ENCODE peak calls at places on chromosomes 11 and 22, in seven cellular contexts. One of them, this sample, is unnamed.

GRCh38 chr11:45209904-45210699 is 63.7 kb downstream of the PRDM11 start:
- DNase-seq in hippocampal formation: peak
- DNase-seq in stimulated activated CD8-positive, alpha-beta memory T cell treated with anti-CD3 and anti-CD28 coated beads, Interleukin-2, amount 100 ng/mL, for 1 hour: no peak
- DNase-seq in activated effector memory CD4-positive, alpha-beta T cell treated with Interleukin-2 at 50 U/mL for 16 hours: no peak
- DNase-seq in activated naive CD4-positive, alpha-beta T cell treated with Interleukin-2 at 50 U/mL for 16 hours: no peak
- DNase-seq in activated T-helper 1 cell treated with anti-CD3 and anti-CD28 coated beads, Interleukin-12 subunit alpha, Interleukin-12 subunit beta, Interleukin-2, Interleukin-4 antibody, amounts not matched to agents 30 ng/mL and 10 ng/mL and 1 ng/mL, durations not matched to agents 14 hours and 24 hours and 36 hours: no peak
- DNase-seq in AG08396: peak
- DNase-seq in this sample: no peak

GRCh38 chr11:76240666-76241065 is 34.4 kb upstream of the WNT11 start:
- DNase-seq in hippocampal formation: no peak
- DNase-seq in stimulated activated CD8-positive, alpha-beta memory T cell treated with anti-CD3 and anti-CD28 coated beads, Interleukin-2, amount 100 ng/mL, for 1 hour: no peak
- DNase-seq in activated effector memory CD4-positive, alpha-beta T cell treated with Interleukin-2 at 50 U/mL for 16 hours: no peak
- DNase-seq in activated naive CD4-positive, alpha-beta T cell treated with Interleukin-2 at 50 U/mL for 16 hours: no peak
- DNase-seq in activated T-helper 1 cell treated with anti-CD3 and anti-CD28 coated beads, Interleukin-12 subunit alpha, Interleukin-12 subunit beta, Interleukin-2, Interleukin-4 antibody, amounts not matched to agents 30 ng/mL and 10 ng/mL and 1 ng/mL, durations not matched to agents 14 hours and 24 hours and 36 hours: no peak
- DNase-seq in AG08396: no peak
- DNase-seq in this sample: no peak

GRCh38 chr11:72578991-72579815 is 95.0 kb downstream of the PDE2A start:
- DNase-seq in hippocampal formation: no peak
- DNase-seq in stimulated activated CD8-positive, alpha-beta memory T cell treated with anti-CD3 and anti-CD28 coated beads, Interleukin-2, amount 100 ng/mL, for 1 hour: no peak
- DNase-seq in activated effector memory CD4-positive, alpha-beta T cell treated with Interleukin-2 at 50 U/mL for 16 hours: no peak
- DNase-seq in activated naive CD4-positive, alpha-beta T cell treated with Interleukin-2 at 50 U/mL for 16 hours: no peak
- DNase-seq in activated T-helper 1 cell treated with anti-CD3 and anti-CD28 coated beads, Interleukin-12 subunit alpha, Interleukin-12 subunit beta, Interleukin-2, Interleukin-4 antibody, amounts not matched to agents 30 ng/mL and 10 ng/mL and 1 ng/mL, durations not matched to agents 14 hours and 24 hours and 36 hours: no peak
- DNase-seq in AG08396: no peak
- DNase-seq in this sample: no peak

GRCh38 chr22:23504522-23504921 is 75.6 kb downstream of the IGLL1 start:
- DNase-seq in hippocampal formation: no peak
- DNase-seq in stimulated activated CD8-positive, alpha-beta memory T cell treated with anti-CD3 and anti-CD28 coated beads, Interleukin-2, amount 100 ng/mL, for 1 hour: no peak
- DNase-seq in activated effector memory CD4-positive, alpha-beta T cell treated with Interleukin-2 at 50 U/mL for 16 hours: no peak
- DNase-seq in activated naive CD4-positive, alpha-beta T cell treated with Interleukin-2 at 50 U/mL for 16 hours: no peak
- DNase-seq in activated T-helper 1 cell treated with anti-CD3 and anti-CD28 coated beads, Interleukin-12 subunit alpha, Interleukin-12 subunit beta, Interleukin-2, Interleukin-4 antibody, amounts not matched to agents 30 ng/mL and 10 ng/mL and 1 ng/mL, durations not matched to agents 14 hours and 24 hours and 36 hours: no peak
- DNase-seq in AG08396: no peak
- DNase-seq in this sample: no peak

GRCh38 chr11:125923012-125923579 is 18.8 kb downstream of the DDX25 start:
- DNase-seq in hippocampal formation: peak
- DNase-seq in stimulated activated CD8-positive, alpha-beta memory T cell treated with anti-CD3 and anti-CD28 coated beads, Interleukin-2, amount 100 ng/mL, for 1 hour: peak
- DNase-seq in activated effector memory CD4-positive, alpha-beta T cell treated with Interleukin-2 at 50 U/mL for 16 hours: peak
- DNase-seq in activated naive CD4-positive, alpha-beta T cell treated with Interleukin-2 at 50 U/mL for 16 hours: peak
- DNase-seq in activated T-helper 1 cell treated with anti-CD3 and anti-CD28 coated beads, Interleukin-12 subunit alpha, Interleukin-12 subunit beta, Interleukin-2, Interleukin-4 antibody, amounts not matched to agents 30 ng/mL and 10 ng/mL and 1 ng/mL, durations not matched to agents 14 hours and 24 hours and 36 hours: peak
- DNase-seq in AG08396: peak
- DNase-seq in this sample: peak

GRCh38 chr11:73258104-73258684 is 13.9 kb upstream of the P2RY6 start:
- DNase-seq in hippocampal formation: no peak
- DNase-seq in stimulated activated CD8-positive, alpha-beta memory T cell treated with anti-CD3 and anti-CD28 coated beads, Interleukin-2, amount 100 ng/mL, for 1 hour: no peak
- DNase-seq in activated effector memory CD4-positive, alpha-beta T cell treated with Interleukin-2 at 50 U/mL for 16 hours: no peak
- DNase-seq in activated naive CD4-positive, alpha-beta T cell treated with Interleukin-2 at 50 U/mL for 16 hours: no peak
- DNase-seq in activated T-helper 1 cell treated with anti-CD3 and anti-CD28 coated beads, Interleukin-12 subunit alpha, Interleukin-12 subunit beta, Interleukin-2, Interleukin-4 antibody, amounts not matched to agents 30 ng/mL and 10 ng/mL and 1 ng/mL, durations not matched to agents 14 hours and 24 hours and 36 hours: no peak
- DNase-seq in AG08396: no peak
- DNase-seq in this sample: no peak

GRCh38 chr11:119121811-119122124 is 388 bp downstream of the HINFP start:
- DNase-seq in hippocampal formation: no peak
- DNase-seq in stimulated activated CD8-positive, alpha-beta memory T cell treated with anti-CD3 and anti-CD28 coated beads, Interleukin-2, amount 100 ng/mL, for 1 hour: no peak
- DNase-seq in activated effector memory CD4-positive, alpha-beta T cell treated with Interleukin-2 at 50 U/mL for 16 hours: no peak
- DNase-seq in activated naive CD4-positive, alpha-beta T cell treated with Interleukin-2 at 50 U/mL for 16 hours: no peak
- DNase-seq in activated T-helper 1 cell treated with anti-CD3 and anti-CD28 coated beads, Interleukin-12 subunit alpha, Interleukin-12 subunit beta, Interleukin-2, Interleukin-4 antibody, amounts not matched to agents 30 ng/mL and 10 ng/mL and 1 ng/mL, durations not matched to agents 14 hours and 24 hours and 36 hours: no peak
- DNase-seq in AG08396: no peak
- DNase-seq in this sample: no peak

GRCh38 chr11:111949519-111950426 is 12.6 kb downstream of the DIXDC1 start:
- DNase-seq in hippocampal formation: no peak
- DNase-seq in stimulated activated CD8-positive, alpha-beta memory T cell treated with anti-CD3 and anti-CD28 coated beads, Interleukin-2, amount 100 ng/mL, for 1 hour: no peak
- DNase-seq in activated effector memory CD4-positive, alpha-beta T cell treated with Interleukin-2 at 50 U/mL for 16 hours: no peak
- DNase-seq in activated naive CD4-positive, alpha-beta T cell treated with Interleukin-2 at 50 U/mL for 16 hours: no peak
- DNase-seq in activated T-helper 1 cell treated with anti-CD3 and anti-CD28 coated beads, Interleukin-12 subunit alpha, Interleukin-12 subunit beta, Interleukin-2, Interleukin-4 antibody, amounts not matched to agents 30 ng/mL and 10 ng/mL and 1 ng/mL, durations not matched to agents 14 hours and 24 hours and 36 hours: no peak
- DNase-seq in AG08396: no peak
- DNase-seq in this sample: no peak

GRCh38 chr22:27181537-27181936 is 524.1 kb downstream of the MIAT start:
- DNase-seq in hippocampal formation: no peak
- DNase-seq in stimulated activated CD8-positive, alpha-beta memory T cell treated with anti-CD3 and anti-CD28 coated beads, Interleukin-2, amount 100 ng/mL, for 1 hour: no peak
- DNase-seq in activated effector memory CD4-positive, alpha-beta T cell treated with Interleukin-2 at 50 U/mL for 16 hours: no peak
- DNase-seq in activated naive CD4-positive, alpha-beta T cell treated with Interleukin-2 at 50 U/mL for 16 hours: no peak
- DNase-seq in activated T-helper 1 cell treated with anti-CD3 and anti-CD28 coated beads, Interleukin-12 subunit alpha, Interleukin-12 subunit beta, Interleukin-2, Interleukin-4 antibody, amounts not matched to agents 30 ng/mL and 10 ng/mL and 1 ng/mL, durations not matched to agents 14 hours and 24 hours and 36 hours: no peak
- DNase-seq in AG08396: no peak
- DNase-seq in this sample: no peak

GRCh38 chr22:50090141-50090714 is 422 bp downstream of the MOV10L1 start:
- DNase-seq in hippocampal formation: no peak
- DNase-seq in stimulated activated CD8-positive, alpha-beta memory T cell treated with anti-CD3 and anti-CD28 coated beads, Interleukin-2, amount 100 ng/mL, for 1 hour: no peak
- DNase-seq in activated effector memory CD4-positive, alpha-beta T cell treated with Interleukin-2 at 50 U/mL for 16 hours: no peak
- DNase-seq in activated naive CD4-positive, alpha-beta T cell treated with Interleukin-2 at 50 U/mL for 16 hours: no peak
- DNase-seq in activated T-helper 1 cell treated with anti-CD3 and anti-CD28 coated beads, Interleukin-12 subunit alpha, Interleukin-12 subunit beta, Interleukin-2, Interleukin-4 antibody, amounts not matched to agents 30 ng/mL and 10 ng/mL and 1 ng/mL, durations not matched to agents 14 hours and 24 hours and 36 hours: no peak
- DNase-seq in AG08396: no peak
- DNase-seq in this sample: no peak

GRCh38 chr11:76838422-76839068 is 22.2 kb upstream of the ACER3 start:
- DNase-seq in hippocampal formation: no peak
- DNase-seq in stimulated activated CD8-positive, alpha-beta memory T cell treated with anti-CD3 and anti-CD28 coated beads, Interleukin-2, amount 100 ng/mL, for 1 hour: no peak
- DNase-seq in activated effector memory CD4-positive, alpha-beta T cell treated with Interleukin-2 at 50 U/mL for 16 hours: no peak
- DNase-seq in activated naive CD4-positive, alpha-beta T cell treated with Interleukin-2 at 50 U/mL for 16 hours: no peak
- DNase-seq in activated T-helper 1 cell treated with anti-CD3 and anti-CD28 coated beads, Interleukin-12 subunit alpha, Interleukin-12 subunit beta, Interleukin-2, Interleukin-4 antibody, amounts not matched to agents 30 ng/mL and 10 ng/mL and 1 ng/mL, durations not matched to agents 14 hours and 24 hours and 36 hours: no peak
- DNase-seq in AG08396: no peak
- DNase-seq in this sample: no peak

GRCh38 chr22:17706451-17706900 is 67.8 kb downstream of the BID start:
- DNase-seq in hippocampal formation: peak
- DNase-seq in stimulated activated CD8-positive, alpha-beta memory T cell treated with anti-CD3 and anti-CD28 coated beads, Interleukin-2, amount 100 ng/mL, for 1 hour: no peak
- DNase-seq in activated effector memory CD4-positive, alpha-beta T cell treated with Interleukin-2 at 50 U/mL for 16 hours: no peak
- DNase-seq in activated naive CD4-positive, alpha-beta T cell treated with Interleukin-2 at 50 U/mL for 16 hours: peak
- DNase-seq in activated T-helper 1 cell treated with anti-CD3 and anti-CD28 coated beads, Interleukin-12 subunit alpha, Interleukin-12 subunit beta, Interleukin-2, Interleukin-4 antibody, amounts not matched to agents 30 ng/mL and 10 ng/mL and 1 ng/mL, durations not matched to agents 14 hours and 24 hours and 36 hours: peak
- DNase-seq in AG08396: peak
- DNase-seq in this sample: peak

GRCh38 chr11:69734841-69735240 is 31.0 kb upstream of the FGF19 start:
- DNase-seq in hippocampal formation: no peak
- DNase-seq in stimulated activated CD8-positive, alpha-beta memory T cell treated with anti-CD3 and anti-CD28 coated beads, Interleukin-2, amount 100 ng/mL, for 1 hour: no peak
- DNase-seq in activated effector memory CD4-positive, alpha-beta T cell treated with Interleukin-2 at 50 U/mL for 16 hours: no peak
- DNase-seq in activated naive CD4-positive, alpha-beta T cell treated with Interleukin-2 at 50 U/mL for 16 hours: no peak
- DNase-seq in activated T-helper 1 cell treated with anti-CD3 and anti-CD28 coated beads, Interleukin-12 subunit alpha, Interleukin-12 subunit beta, Interleukin-2, Interleukin-4 antibody, amounts not matched to agents 30 ng/mL and 10 ng/mL and 1 ng/mL, durations not matched to agents 14 hours and 24 hours and 36 hours: no peak
- DNase-seq in AG08396: no peak
- DNase-seq in this sample: no peak

GRCh38 chr11:68581439-68581838 is 102.9 kb upstream of the GAL start:
- DNase-seq in hippocampal formation: no peak
- DNase-seq in stimulated activated CD8-positive, alpha-beta memory T cell treated with anti-CD3 and anti-CD28 coated beads, Interleukin-2, amount 100 ng/mL, for 1 hour: no peak
- DNase-seq in activated effector memory CD4-positive, alpha-beta T cell treated with Interleukin-2 at 50 U/mL for 16 hours: no peak
- DNase-seq in activated naive CD4-positive, alpha-beta T cell treated with Interleukin-2 at 50 U/mL for 16 hours: no peak
- DNase-seq in activated T-helper 1 cell treated with anti-CD3 and anti-CD28 coated beads, Interleukin-12 subunit alpha, Interleukin-12 subunit beta, Interleukin-2, Interleukin-4 antibody, amounts not matched to agents 30 ng/mL and 10 ng/mL and 1 ng/mL, durations not matched to agents 14 hours and 24 hours and 36 hours: no peak
- DNase-seq in AG08396: no peak
- DNase-seq in this sample: no peak

GRCh38 chr22:37254206-37254866 is 10.3 kb upstream of the RAC2 start:
- DNase-seq in hippocampal formation: no peak
- DNase-seq in stimulated activated CD8-positive, alpha-beta memory T cell treated with anti-CD3 and anti-CD28 coated beads, Interleukin-2, amount 100 ng/mL, for 1 hour: no peak
- DNase-seq in activated effector memory CD4-positive, alpha-beta T cell treated with Interleukin-2 at 50 U/mL for 16 hours: no peak
- DNase-seq in activated naive CD4-positive, alpha-beta T cell treated with Interleukin-2 at 50 U/mL for 16 hours: no peak
- DNase-seq in activated T-helper 1 cell treated with anti-CD3 and anti-CD28 coated beads, Interleukin-12 subunit alpha, Interleukin-12 subunit beta, Interleukin-2, Interleukin-4 antibody, amounts not matched to agents 30 ng/mL and 10 ng/mL and 1 ng/mL, durations not matched to agents 14 hours and 24 hours and 36 hours: no peak
- DNase-seq in AG08396: no peak
- DNase-seq in this sample: no peak

GRCh38 chr11:84740050-84740449 is 887.1 kb downstream of the DLG2 start:
- DNase-seq in hippocampal formation: no peak
- DNase-seq in stimulated activated CD8-positive, alpha-beta memory T cell treated with anti-CD3 and anti-CD28 coated beads, Interleukin-2, amount 100 ng/mL, for 1 hour: no peak
- DNase-seq in activated effector memory CD4-positive, alpha-beta T cell treated with Interleukin-2 at 50 U/mL for 16 hours: no peak
- DNase-seq in activated naive CD4-positive, alpha-beta T cell treated with Interleukin-2 at 50 U/mL for 16 hours: no peak
- DNase-seq in activated T-helper 1 cell treated with anti-CD3 and anti-CD28 coated beads, Interleukin-12 subunit alpha, Interleukin-12 subunit beta, Interleukin-2, Interleukin-4 antibody, amounts not matched to agents 30 ng/mL and 10 ng/mL and 1 ng/mL, durations not matched to agents 14 hours and 24 hours and 36 hours: no peak
- DNase-seq in AG08396: no peak
- DNase-seq in this sample: no peak

GRCh38 chr11:116371146-116371545 is 401.6 kb downstream of the BUD13 start:
- DNase-seq in hippocampal formation: no peak
- DNase-seq in stimulated activated CD8-positive, alpha-beta memory T cell treated with anti-CD3 and anti-CD28 coated beads, Interleukin-2, amount 100 ng/mL, for 1 hour: no peak
- DNase-seq in activated effector memory CD4-positive, alpha-beta T cell treated with Interleukin-2 at 50 U/mL for 16 hours: no peak
- DNase-seq in activated naive CD4-positive, alpha-beta T cell treated with Interleukin-2 at 50 U/mL for 16 hours: no peak
- DNase-seq in activated T-helper 1 cell treated with anti-CD3 and anti-CD28 coated beads, Interleukin-12 subunit alpha, Interleukin-12 subunit beta, Interleukin-2, Interleukin-4 antibody, amounts not matched to agents 30 ng/mL and 10 ng/mL and 1 ng/mL, durations not matched to agents 14 hours and 24 hours and 36 hours: no peak
- DNase-seq in AG08396: no peak
- DNase-seq in this sample: no peak

GRCh38 chr11:5596611-5597201 is at the start of gene TRIM6:
- DNase-seq in hippocampal formation: no peak
- DNase-seq in stimulated activated CD8-positive, alpha-beta memory T cell treated with anti-CD3 and anti-CD28 coated beads, Interleukin-2, amount 100 ng/mL, for 1 hour: no peak
- DNase-seq in activated effector memory CD4-positive, alpha-beta T cell treated with Interleukin-2 at 50 U/mL for 16 hours: no peak
- DNase-seq in activated naive CD4-positive, alpha-beta T cell treated with Interleukin-2 at 50 U/mL for 16 hours: no peak
- DNase-seq in activated T-helper 1 cell treated with anti-CD3 and anti-CD28 coated beads, Interleukin-12 subunit alpha, Interleukin-12 subunit beta, Interleukin-2, Interleukin-4 antibody, amounts not matched to agents 30 ng/mL and 10 ng/mL and 1 ng/mL, durations not matched to agents 14 hours and 24 hours and 36 hours: no peak
- DNase-seq in AG08396: peak
- DNase-seq in this sample: peak

GRCh38 chr11:54930930-54931329 is 224.3 kb downstream of the OR4A5 start:
- DNase-seq in hippocampal formation: no peak
- DNase-seq in stimulated activated CD8-positive, alpha-beta memory T cell treated with anti-CD3 and anti-CD28 coated beads, Interleukin-2, amount 100 ng/mL, for 1 hour: no peak
- DNase-seq in activated effector memory CD4-positive, alpha-beta T cell treated with Interleukin-2 at 50 U/mL for 16 hours: no peak
- DNase-seq in activated naive CD4-positive, alpha-beta T cell treated with Interleukin-2 at 50 U/mL for 16 hours: no peak
- DNase-seq in activated T-helper 1 cell treated with anti-CD3 and anti-CD28 coated beads, Interleukin-12 subunit alpha, Interleukin-12 subunit beta, Interleukin-2, Interleukin-4 antibody, amounts not matched to agents 30 ng/mL and 10 ng/mL and 1 ng/mL, durations not matched to agents 14 hours and 24 hours and 36 hours: no peak
- DNase-seq in AG08396: no peak
- DNase-seq in this sample: no peak